ENCODE peak calls at places on chromosomes 1 and 21, in ten cellular contexts. O is body of pancreas, N is trophoblast cell, C is foreskin fibroblast, D is heart left ventricle, V is adrenal gland, R is Peyer's patch, Y is mesendoderm, B is dorsolateral prefrontal cortex, K is OCI-LY7. F is an unnamed sample.

GRCh38 chr1:43348809-43349593 is 9.8 kb upstream of the CDC20 start:
- DNase-seq in N (peak), D (peak), V (peak), K (peak), R (peak), C (peak), Y (peak), O (peak), B (peak), F (peak)

GRCh38 chr1:91784191-91784590 is 101.8 kb downstream of the TGFBR3 start:
- DNase-seq in Y (no peak), B (no peak), D (no peak), R (no peak), O (no peak), N (no peak), V (no peak), K (no peak), C (no peak), F (no peak)

GRCh38 chr21:44880762-44881585 is 7.5 kb upstream of the PTTG1IP start:
- DNase-seq in D (no peak), O (no peak), R (no peak), K (peak), N (peak), C (peak), Y (no peak), V (no peak), B (no peak), F (no peak)

GRCh38 chr1:27557596-27558340 is 46.2 kb downstream of the AHDC1 start:
- DNase-seq in D (no peak), N (no peak), R (peak), C (peak), V (no peak), B (no peak), Y (peak), O (no peak), K (no peak), F (peak)

GRCh38 chr1:7491089-7491817 is 279.8 kb upstream of the VAMP3 start:
- DNase-seq in O (peak), K (no peak), C (peak), Y (no peak), B (no peak), N (no peak), D (no peak), R (no peak), V (no peak), F (no peak)

GRCh38 chr1:45685308-45686080 is 839 bp downstream of the GPBP1L1 start:
- DNase-seq in V (no peak), B (no peak), D (no peak), Y (peak), O (no peak), K (peak), C (peak), R (no peak), N (no peak), F (peak)

GRCh38 chr1:54051936-54052469 is 1.0 kb downstream of the TMEM59 start:
- DNase-seq in B (no peak), K (peak), C (no peak), Y (peak), D (no peak), O (no peak), R (no peak), N (peak), V (peak), F (no peak)

GRCh38 chr1:199758626-199759255 is 268.8 kb upstream of the NR5A2 start:
- DNase-seq in V (no peak), C (no peak), N (no peak), K (no peak), Y (no peak), R (no peak), B (no peak), O (no peak), D (no peak), F (no peak)

GRCh38 chr21:45894107-45894810 is 87.3 kb upstream of the COL6A1 start:
- DNase-seq in R (no peak), N (no peak), B (peak), V (peak), Y (no peak), K (no peak), D (peak), C (peak), O (peak), F (peak)

GRCh38 chr1:201405484-201405831 is 6.3 kb upstream of the LAD1 start:
- DNase-seq in R (peak), D (no peak), O (peak), V (no peak), N (no peak), C (no peak), K (no peak), Y (no peak), B (no peak), F (peak)

GRCh38 chr1:59972216-59972924 is 45.8 kb upstream of the CYP2J2 start:
- DNase-seq in C (peak), N (no peak), O (peak), R (no peak), K (no peak), B (peak), D (no peak), V (no peak), Y (no peak), F (no peak)

GRCh38 chr1:203548917-203549708 is 55.2 kb downstream of the OPTC start:
- DNase-seq in Y (peak), O (no peak), B (no peak), C (peak), N (no peak), R (no peak), V (no peak), D (no peak), K (no peak), F (no peak)

GRCh38 chr1:235410467-235410866 is 43.2 kb downstream of the TBCE start:
- DNase-seq in O (no peak), K (no peak), B (no peak), N (no peak), Y (no peak), V (no peak), C (no peak), R (no peak), D (no peak), F (no peak)

GRCh38 chr1:58783090-58783992 is 506 bp downstream of the JUN start:
- DNase-seq in O (peak), K (peak), V (peak), D (peak), B (peak), R (peak), N (peak), Y (peak), C (peak), F (peak)

GRCh38 chr1:145706282-145706681 is 886 bp downstream of the PDZK1 start:
- DNase-seq in N (peak), C (peak), D (no peak), O (no peak), K (no peak), Y (no peak), B (no peak), V (no peak), R (no peak), F (peak)

GRCh38 chr21:36630485-36631206 is 68.3 kb upstream of the SIM2 start:
- DNase-seq in D (peak), V (peak), O (peak), K (peak), B (peak), C (peak), R (peak), N (peak), Y (peak), F (peak)

GRCh38 chr1:7679159-7679872 is 91.8 kb upstream of the VAMP3 start:
- DNase-seq in D (no peak), C (no peak), K (no peak), V (no peak), Y (no peak), N (no peak), O (no peak), B (no peak), R (no peak), F (no peak)

GRCh38 chr1:39499668-39500067 is 8.2 kb downstream of the BMP8A start:
- DNase-seq in V (peak), K (no peak), N (no peak), R (no peak), B (no peak), Y (no peak), O (no peak), C (no peak), D (peak), F (no peak)

GRCh38 chr21:31347435-31348032 is 3.5 kb upstream of the TIAM1 start:
- DNase-seq in R (no peak), Y (no peak), O (no peak), N (no peak), D (no peak), V (no peak), K (peak), B (peak), C (peak), F (no peak)

GRCh38 chr1:109024651-109025050 is 17.3 kb downstream of the WDR47 start:
- DNase-seq in Y (no peak), R (no peak), O (no peak), B (no peak), K (no peak), V (no peak), D (no peak), N (no peak), C (no peak), F (no peak)

GRCh38 chr1:101366513-101367215 is 129.8 kb downstream of the S1PR1 start:
- DNase-seq in V (peak), Y (no peak), N (no peak), R (no peak), C (peak), B (no peak), D (no peak), K (no peak), O (no peak), F (no peak)

GRCh38 chr1:161791889-161792655 is 26.0 kb downstream of the ATF6 start:
- DNase-seq in N (peak), R (no peak), O (no peak), B (no peak), D (no peak), K (no peak), C (peak), V (no peak), Y (no peak), F (no peak)

GRCh38 chr1:30527511-30528140 is 195.8 kb downstream of the MATN1 start:
- DNase-seq in B (no peak), D (peak), R (no peak), O (no peak), K (no peak), V (peak), C (no peak), N (no peak), Y (no peak), F (no peak)

GRCh38 chr1:41846595-41846994 is 72.1 kb downstream of the HIVEP3 start:
- DNase-seq in D (no peak), O (no peak), K (no peak), B (no peak), R (no peak), C (peak), Y (no peak), V (no peak), N (no peak), F (no peak)

GRCh38 chr1:9909222-9910046 is 635 bp downstream of the CTNNBIP1 start:
- DNase-seq in C (no peak), N (no peak), R (peak), O (peak), Y (peak), D (peak), V (peak), K (peak), B (no peak), F (peak)

GRCh38 chr1:13706058-13706457 is 6.1 kb downstream of the PRDM2 start:
- DNase-seq in C (no peak), R (no peak), B (no peak), V (no peak), D (no peak), K (no peak), N (peak), Y (no peak), O (no peak), F (no peak)

GRCh38 chr1:6424000-6424565 is 493 bp upstream of the ESPN start:
- DNase-seq in D (no peak), V (no peak), O (no peak), R (no peak), Y (no peak), C (peak), B (no peak), N (no peak), K (no peak), F (no peak)
- H3K4me3 ChIP-seq in D (no peak), V (peak), O (no peak), R (peak), Y (no peak), C (no peak), B (no peak), N (no peak), K (no peak), F (peak)

GRCh38 chr1:47996406-47997226 is 569 bp downstream of the TRABD2B start:
- DNase-seq in V (no peak), R (no peak), B (no peak), Y (peak), C (peak), D (peak), N (no peak), O (peak), K (no peak), F (no peak)
- H3K4me3 ChIP-seq in V (peak), R (peak), B (peak), Y (peak), C (peak), D (peak), N (peak), O (peak), K (no peak), F (peak)

GRCh38 chr1:40693425-40693824 is 1.9 kb downstream of the NFYC start:
- DNase-seq in V (no peak), C (no peak), N (no peak), O (no peak), Y (no peak), B (no peak), D (no peak), R (no peak), K (no peak), F (no peak)
- H3K4me3 ChIP-seq in V (no peak), C (peak), N (no peak), O (no peak), Y (no peak), B (peak), D (no peak), R (no peak), K (peak), F (no peak)

GRCh38 chr1:230423936-230424335 is 2.2 kb downstream of the PGBD5 start:
- DNase-seq in O (no peak), C (no peak), R (no peak), V (no peak), N (no peak), Y (no peak), B (no peak), K (no peak), D (no peak), F (no peak)

GRCh38 chr1:230426246-230427101 is at the start of gene PGBD5:
- DNase-seq in N (peak), V (peak), D (peak), Y (peak), O (peak), C (peak), R (peak), K (peak), B (peak), F (peak)

GRCh38 chr1:230423261-230423660 is 2.9 kb downstream of the PGBD5 start:
- DNase-seq in O (no peak), R (no peak), D (no peak), C (no peak), K (no peak), V (no peak), N (no peak), Y (no peak), B (peak), F (no peak)

GRCh38 chr1:230425252-230426061 is 675 bp downstream of the PGBD5 start:
- DNase-seq in V (no peak), R (no peak), C (peak), Y (no peak), O (peak), B (no peak), N (no peak), D (no peak), K (no peak), F (no peak)

GRCh38 chr1:230424440-230425251 is 1.5 kb downstream of the PGBD5 start:
- DNase-seq in K (no peak), O (peak), B (peak), V (no peak), D (no peak), R (no peak), Y (peak), C (no peak), N (no peak), F (no peak)
- H3K4me3 ChIP-seq in K (no peak), O (no peak), B (peak), V (peak), D (peak), R (peak), Y (peak), C (no peak), N (peak), F (peak)

GRCh38 chr1:32991386-32991785 is 26.8 kb upstream of the RNF19B start:
- DNase-seq in R (no peak), V (no peak), C (no peak), B (no peak), K (no peak), D (no peak), Y (no peak), N (peak), O (no peak), F (no peak)
- H3K4me3 ChIP-seq in R (no peak), V (no peak), C (no peak), B (no peak), K (no peak), D (no peak), Y (no peak), N (no peak), O (no peak), F (no peak)

GRCh38 chr1:206558794-206559660 is 51.7 kb downstream of the RASSF5 start:
- DNase-seq in K (peak), N (no peak), V (no peak), B (no peak), C (no peak), D (no peak), R (no peak), O (no peak), Y (no peak), F (no peak)
- H3K4me3 ChIP-seq in K (peak), N (no peak), V (peak), B (peak), C (no peak), D (peak), R (peak), O (no peak), Y (no peak), F (no peak)

GRCh38 chr21:38498057-38498833 is at the start of gene ERG:
- DNase-seq in R (no peak), O (no peak), B (no peak), K (no peak), C (no peak), D (peak), N (no peak), Y (no peak), V (no peak), F (no peak)
- H3K4me3 ChIP-seq in R (peak), O (no peak), B (peak), K (no peak), C (no peak), D (peak), N (no peak), Y (no peak), V (peak), F (no peak)